ENCODE peak calls at places on chromosomes 12 and 14, in five cellular contexts. One of them, this sample, is unnamed.

GRCh38 chr14:73829526-73830431 is 21.9 kb upstream of the PTGR2 start:
- DNase-seq in mammary epithelial cell: peak; percentile 37
- DNase-seq in Karpas-422: peak; percentile 67
- DNase-seq in MM.1S: no peak
- DNase-seq in K562: peak; percentile 32
- DNase-seq in this sample: no peak

GRCh38 chr14:68780358-68781160 is 12.3 kb downstream of the ZFP36L1 start:
- DNase-seq in MM.1S: no peak
- DNase-seq in mammary epithelial cell: no peak
- DNase-seq in K562: peak; percentile 45
- DNase-seq in Karpas-422: no peak
- DNase-seq in this sample: peak; percentile 70

GRCh38 chr12:26629864-26630263 is 203.1 kb downstream of the ITPR2 start:
- DNase-seq in mammary epithelial cell: no peak
- DNase-seq in MM.1S: no peak
- DNase-seq in K562: no peak
- DNase-seq in Karpas-422: no peak
- DNase-seq in this sample: no peak

GRCh38 chr12:62848418-62848817 is 86.5 kb downstream of the PPM1H start:
- DNase-seq in MM.1S: peak; percentile 54
- DNase-seq in K562: no peak
- DNase-seq in Karpas-422: no peak
- DNase-seq in mammary epithelial cell: peak; percentile 68
- DNase-seq in this sample: no peak

GRCh38 chr14:99252443-99252939 is 19.5 kb downstream of the BCL11B start:
- DNase-seq in K562: no peak
- DNase-seq in Karpas-422: no peak
- DNase-seq in MM.1S: no peak
- DNase-seq in mammary epithelial cell: no peak
- DNase-seq in this sample: no peak

GRCh38 chr12:109840349-109841073 is 7.3 kb upstream of the TRPV4 start:
- DNase-seq in K562: no peak
- DNase-seq in mammary epithelial cell: peak; percentile 90
- DNase-seq in MM.1S: no peak
- DNase-seq in Karpas-422: no peak
- DNase-seq in this sample: no peak

GRCh38 chr14:69848903-69849391 is 30.3 kb upstream of the SMOC1 start:
- DNase-seq in MM.1S: no peak
- DNase-seq in Karpas-422: no peak
- DNase-seq in K562: no peak
- DNase-seq in mammary epithelial cell: no peak
- DNase-seq in this sample: no peak

GRCh38 chr12:103840399-103840880 is 594 bp downstream of the NT5DC3 start:
- DNase-seq in K562: peak; percentile 40
- DNase-seq in MM.1S: no peak
- DNase-seq in mammary epithelial cell: peak; percentile 58
- DNase-seq in Karpas-422: peak; percentile 49
- DNase-seq in this sample: peak; percentile 25

GRCh38 chr14:31445703-31446102 is 11.6 kb downstream of the DTD2 start:
- DNase-seq in K562: no peak
- DNase-seq in mammary epithelial cell: no peak
- DNase-seq in Karpas-422: no peak
- DNase-seq in MM.1S: no peak
- DNase-seq in this sample: no peak

GRCh38 chr14:101761881-101762529 is 496 bp downstream of the PPP2R5C start:
- DNase-seq in mammary epithelial cell: no peak
- DNase-seq in K562: peak; percentile 56
- DNase-seq in MM.1S: peak; percentile 8
- DNase-seq in Karpas-422: peak; percentile 76
- DNase-seq in this sample: peak; percentile 46

GRCh38 chr14:73162271-73162670 is 26.0 kb downstream of the PSEN1 start:
- DNase-seq in K562: no peak
- DNase-seq in MM.1S: no peak
- DNase-seq in mammary epithelial cell: no peak
- DNase-seq in Karpas-422: no peak
- DNase-seq in this sample: no peak

GRCh38 chr12:28127455-28127854 is 62.8 kb upstream of the CCDC91 start:
- DNase-seq in MM.1S: no peak
- DNase-seq in mammary epithelial cell: peak; percentile 96
- DNase-seq in Karpas-422: no peak
- DNase-seq in K562: no peak
- DNase-seq in this sample: no peak

GRCh38 chr14:83441801-83442200 is 1908.1 kb upstream of the SEL1L start:
- DNase-seq in K562: no peak
- DNase-seq in Karpas-422: no peak
- DNase-seq in mammary epithelial cell: no peak
- DNase-seq in MM.1S: no peak
- DNase-seq in this sample: no peak

GRCh38 chr12:639988-640387 is 23.3 kb downstream of the NINJ2 start:
- DNase-seq in MM.1S: no peak
- DNase-seq in mammary epithelial cell: no peak
- DNase-seq in Karpas-422: no peak
- DNase-seq in K562: no peak
- DNase-seq in this sample: no peak

GRCh38 chr12:79527498-79527897 is 163.3 kb downstream of the PAWR start:
- DNase-seq in Karpas-422: no peak
- DNase-seq in mammary epithelial cell: no peak
- DNase-seq in K562: no peak
- DNase-seq in MM.1S: no peak
- DNase-seq in this sample: no peak

GRCh38 chr14:49960453-49960852 is 67.6 kb downstream of the ARF6 start:
- DNase-seq in mammary epithelial cell: no peak
- DNase-seq in MM.1S: no peak
- DNase-seq in Karpas-422: peak; percentile 71
- DNase-seq in K562: no peak
- DNase-seq in this sample: peak; percentile 57

GRCh38 chr12:54853933-54854538 is at the start of gene MUCL1:
- DNase-seq in K562: peak; percentile 76
- DNase-seq in Karpas-422: peak; percentile 90
- DNase-seq in mammary epithelial cell: peak; percentile 71
- DNase-seq in MM.1S: peak; percentile 76
- DNase-seq in this sample: peak; percentile 67

GRCh38 chr14:32590157-32590556 is 261.1 kb downstream of the AKAP6 start:
- DNase-seq in MM.1S: no peak
- DNase-seq in mammary epithelial cell: no peak
- DNase-seq in Karpas-422: no peak
- DNase-seq in K562: no peak
- DNase-seq in this sample: no peak

GRCh38 chr14:89303452-89304435 is 113.3 kb downstream of the FOXN3 start:
- DNase-seq in Karpas-422: peak; percentile 92
- DNase-seq in MM.1S: peak; percentile 70
- DNase-seq in mammary epithelial cell: peak; percentile 3
- DNase-seq in K562: no peak
- DNase-seq in this sample: peak; percentile 94

GRCh38 chr14:92336363-92336762 is 13.4 kb downstream of the SLC24A4 start:
- DNase-seq in MM.1S: no peak
- DNase-seq in mammary epithelial cell: no peak
- DNase-seq in Karpas-422: no peak
- DNase-seq in K562: no peak
- DNase-seq in this sample: no peak

GRCh38 chr14:92339426-92339825 is 16.5 kb downstream of the SLC24A4 start:
- DNase-seq in K562: no peak
- DNase-seq in MM.1S: no peak
- DNase-seq in mammary epithelial cell: no peak
- DNase-seq in Karpas-422: no peak
- DNase-seq in this sample: no peak

GRCh38 chr14:92340938-92341337 is 18.0 kb downstream of the SLC24A4 start:
- DNase-seq in K562: no peak
- DNase-seq in Karpas-422: no peak
- DNase-seq in mammary epithelial cell: no peak
- DNase-seq in MM.1S: no peak
- DNase-seq in this sample: no peak

GRCh38 chr14:92341791-92342190 is 18.8 kb downstream of the SLC24A4 start:
- DNase-seq in mammary epithelial cell: no peak
- DNase-seq in K562: no peak
- DNase-seq in Karpas-422: no peak
- DNase-seq in MM.1S: no peak
- DNase-seq in this sample: no peak

DNA sequence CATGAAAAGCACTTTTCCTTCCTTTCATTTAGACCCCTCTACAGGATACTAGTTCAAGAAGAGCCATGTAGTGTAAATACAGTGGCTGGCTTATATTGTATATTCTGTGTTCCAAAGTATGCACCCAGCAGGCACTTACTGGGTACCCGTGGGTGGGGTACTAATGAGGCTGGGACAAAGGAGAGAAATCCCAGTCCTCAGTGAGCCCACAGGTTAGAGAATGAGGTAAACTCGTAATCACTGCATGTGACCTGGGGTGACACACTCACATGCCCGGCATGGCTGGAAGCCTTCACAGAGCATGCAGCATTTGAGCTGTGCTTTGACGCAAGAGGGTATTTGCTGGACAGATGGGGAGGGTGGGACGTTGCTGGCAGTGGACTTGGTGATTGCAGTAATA is 17.1 kb downstream of the SLC24A4 start:
- DNase-seq in K562: no peak
- DNase-seq in MM.1S: no peak
- DNase-seq in Karpas-422: no peak
- DNase-seq in mammary epithelial cell: no peak
- DNase-seq in this sample: no peak
- H3K4me2 ChIP-seq in K562: no peak overlapping the region
- H3K4me2 ChIP-seq in MM.1S: no peak overlapping the region
- H3K4me2 ChIP-seq in Karpas-422: no peak overlapping the region
- H3K4me2 ChIP-seq in mammary epithelial cell: no peak overlapping the region
- H3K4me2 ChIP-seq in this sample: no peak overlapping the region

DNA sequence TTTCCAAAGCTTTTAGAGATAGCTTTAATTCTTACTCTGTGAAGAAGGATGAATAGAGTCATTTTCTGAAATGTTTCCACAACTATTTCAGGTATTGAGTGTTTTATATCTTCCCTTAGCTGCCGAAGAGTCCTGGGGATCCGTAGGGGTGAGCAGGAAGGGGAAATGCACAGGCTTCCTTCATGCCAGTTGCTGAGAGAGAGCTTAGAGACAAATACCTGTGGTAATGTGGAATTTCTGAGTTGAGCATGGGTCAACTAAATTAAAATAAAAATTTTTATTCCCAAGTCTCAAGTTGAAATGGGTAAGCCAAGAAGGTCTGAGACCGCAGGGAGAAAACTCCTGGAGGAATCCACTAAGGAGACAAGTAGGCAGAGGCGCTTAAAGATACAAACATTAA is 185.7 kb downstream of the DAD1 start:
- DNase-seq in Karpas-422: no peak
- DNase-seq in mammary epithelial cell: no peak
- DNase-seq in K562: no peak
- DNase-seq in MM.1S: no peak
- DNase-seq in this sample: no peak
- H3K4me2 ChIP-seq in Karpas-422: no peak overlapping the region
- H3K4me2 ChIP-seq in mammary epithelial cell: no peak overlapping the region
- H3K4me2 ChIP-seq in K562: no peak overlapping the region
- H3K4me2 ChIP-seq in MM.1S: no peak overlapping the region
- H3K4me2 ChIP-seq in this sample: no peak overlapping the region

DNA sequence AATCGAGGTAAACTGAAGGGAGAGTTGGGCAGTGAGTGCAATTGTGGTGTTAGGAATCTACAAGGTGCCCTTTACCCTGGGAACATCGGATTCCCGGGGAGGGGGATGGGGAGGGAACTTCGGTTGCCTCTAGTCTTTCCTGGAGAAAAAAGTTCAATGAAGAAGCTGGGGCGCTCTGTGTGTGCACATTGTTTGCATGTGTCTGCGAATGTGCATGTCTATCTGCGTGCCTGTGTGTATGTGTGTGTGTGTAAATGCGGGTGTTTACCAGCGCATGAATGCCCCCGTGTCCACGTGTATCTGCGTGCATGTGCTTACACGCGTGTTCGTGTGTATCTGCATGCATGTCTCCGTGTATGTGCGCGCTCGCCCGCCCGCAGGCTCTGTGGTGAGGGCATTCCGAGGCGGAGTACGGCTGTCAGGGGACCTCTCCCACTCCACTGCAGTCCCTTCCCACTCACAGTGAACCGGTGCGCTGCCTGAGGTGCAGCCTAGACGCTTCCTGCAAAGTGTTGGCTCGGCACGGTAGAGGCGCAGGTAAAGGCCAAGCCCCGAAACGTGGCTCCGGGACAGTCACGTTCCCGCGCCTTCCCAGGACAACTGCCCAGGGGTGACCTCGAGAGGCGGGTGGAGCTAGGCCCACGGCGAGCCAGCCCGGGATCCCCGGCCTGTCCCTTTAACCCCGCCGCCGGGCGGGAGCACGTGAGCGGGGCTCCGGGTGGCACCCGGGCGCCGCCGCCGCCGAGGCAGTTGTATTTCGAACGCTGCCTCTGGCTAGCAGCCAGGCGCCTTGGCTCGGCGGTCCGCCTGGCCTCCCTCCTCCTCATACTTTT is 586 bp upstream of the HMGA2 start:
- DNase-seq in mammary epithelial cell: peak; percentile 81
- DNase-seq in MM.1S: peak; percentile 60
- DNase-seq in Karpas-422: no peak
- DNase-seq in K562: no peak
- DNase-seq in this sample: no peak
- H3K4me2 ChIP-seq in mammary epithelial cell: peak overlapping the region; percentile 94
- H3K4me2 ChIP-seq in MM.1S: peak overlapping the region; percentile 92
- H3K4me2 ChIP-seq in Karpas-422: no peak overlapping the region
- H3K4me2 ChIP-seq in K562: no peak overlapping the region
- H3K4me2 ChIP-seq in this sample: no peak overlapping the region

GRCh38 chr14:92523752-92524151 is 10.2 kb downstream of the RIN3 start:
- DNase-seq in Karpas-422: no peak
- DNase-seq in MM.1S: no peak
- DNase-seq in mammary epithelial cell: no peak
- DNase-seq in K562: no peak
- DNase-seq in this sample: no peak

GRCh38 chr14:92524603-92525185 is 11.1 kb downstream of the RIN3 start:
- DNase-seq in mammary epithelial cell: no peak
- DNase-seq in MM.1S: no peak
- DNase-seq in Karpas-422: no peak
- DNase-seq in K562: no peak
- DNase-seq in this sample: no peak

GRCh38 chr14:92528486-92529100 is 15.0 kb downstream of the RIN3 start:
- DNase-seq in Karpas-422: no peak
- DNase-seq in K562: no peak
- DNase-seq in mammary epithelial cell: no peak
- DNase-seq in MM.1S: no peak
- DNase-seq in this sample: no peak

GRCh38 chr14:92527724-92528123 is 14.1 kb downstream of the RIN3 start:
- DNase-seq in mammary epithelial cell: no peak
- DNase-seq in K562: no peak
- DNase-seq in MM.1S: no peak
- DNase-seq in Karpas-422: no peak
- DNase-seq in this sample: no peak

DNA sequence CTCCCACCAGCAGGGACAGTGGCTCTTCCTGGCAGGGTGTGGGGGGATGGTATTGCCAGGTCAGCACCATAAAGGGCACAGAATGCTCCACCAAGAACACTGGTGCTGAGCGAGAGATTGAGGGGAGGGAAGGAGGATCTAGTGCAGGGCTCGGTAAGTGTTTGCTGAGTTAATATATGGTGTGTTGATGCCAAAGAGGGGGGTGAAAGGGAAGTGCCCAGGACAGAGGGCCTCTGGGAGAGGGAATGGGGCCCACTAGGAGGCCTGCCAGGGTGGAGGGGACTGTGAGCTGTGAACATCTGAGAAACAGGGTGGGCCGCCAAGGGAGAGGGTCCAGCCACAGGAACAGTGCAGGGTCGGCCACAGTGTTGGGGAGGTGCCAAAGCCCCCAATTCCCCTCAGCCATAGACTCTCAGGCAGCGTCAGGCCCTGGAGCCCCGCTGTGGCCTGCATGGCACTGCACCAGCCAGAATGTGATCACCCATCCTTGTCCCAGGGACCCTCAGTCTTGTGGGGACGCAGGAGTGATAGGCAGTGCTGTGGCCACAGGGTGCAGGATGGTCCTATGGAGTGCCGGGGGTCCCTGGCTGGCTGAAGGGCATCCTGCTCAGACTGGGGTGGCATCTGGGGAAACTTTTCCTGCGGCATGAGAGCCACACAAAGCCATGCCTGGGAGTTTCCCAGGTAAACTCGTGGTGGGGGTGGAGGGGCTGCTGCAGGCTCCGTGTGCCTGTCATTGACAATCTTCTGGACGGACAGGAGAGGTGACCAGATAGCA is 11.9 kb downstream of the RIN3 start:
- DNase-seq in mammary epithelial cell: no peak
- DNase-seq in K562: no peak
- DNase-seq in Karpas-422: no peak
- DNase-seq in MM.1S: no peak
- DNase-seq in this sample: no peak
- H3K4me2 ChIP-seq in mammary epithelial cell: no peak overlapping the region
- H3K4me2 ChIP-seq in K562: no peak overlapping the region
- H3K4me2 ChIP-seq in Karpas-422: no peak overlapping the region
- H3K4me2 ChIP-seq in MM.1S: no peak overlapping the region
- H3K4me2 ChIP-seq in this sample: no peak overlapping the region

This sample was measured in OCI-LY7.